ENCODE peak calls at places on chromosome 6, in four cellular contexts. One of them, this sample, is unnamed.

GRCh38 chr6:11700118-11700718 is 78.4 kb downstream of the ADTRP start:
- DNase-seq in heart left ventricle: no peak
- DNase-seq in CD8-positive, alpha-beta T cell: no peak
- DNase-seq in endodermal cell: no peak
- DNase-seq in this sample: no peak

GRCh38 chr6:82441047-82441770 is 77.6 kb downstream of the TPBG start:
- DNase-seq in heart left ventricle: no peak
- DNase-seq in CD8-positive, alpha-beta T cell: no peak
- DNase-seq in endodermal cell: no peak
- DNase-seq in this sample: no peak

GRCh38 chr6:3341467-3341866 is 82.7 kb downstream of the PSMG4 start:
- DNase-seq in heart left ventricle: no peak
- DNase-seq in CD8-positive, alpha-beta T cell: no peak
- DNase-seq in endodermal cell: peak; percentile 70
- DNase-seq in this sample: peak; percentile 60

GRCh38 chr6:166658792-166659150 is 31.7 kb upstream of the RPS6KA2 start:
- DNase-seq in heart left ventricle: no peak
- DNase-seq in CD8-positive, alpha-beta T cell: no peak
- DNase-seq in endodermal cell: no peak
- DNase-seq in this sample: no peak

GRCh38 chr6:13708679-13709261 is 2.9 kb downstream of the RANBP9 start:
- DNase-seq in heart left ventricle: no peak
- DNase-seq in CD8-positive, alpha-beta T cell: no peak
- DNase-seq in endodermal cell: no peak
- DNase-seq in this sample: no peak

GRCh38 chr6:64357430-64357829 is 721.8 kb downstream of the PHF3 start:
- DNase-seq in heart left ventricle: no peak
- DNase-seq in CD8-positive, alpha-beta T cell: no peak
- DNase-seq in endodermal cell: no peak
- DNase-seq in this sample: no peak

GRCh38 chr6:148203970-148204369 is 138.7 kb upstream of the SASH1 start:
- DNase-seq in heart left ventricle: no peak
- DNase-seq in CD8-positive, alpha-beta T cell: peak; percentile 3
- DNase-seq in endodermal cell: no peak
- DNase-seq in this sample: no peak

GRCh38 chr6:11258260-11259237 is 26.1 kb upstream of the NEDD9 start:
- DNase-seq in heart left ventricle: no peak
- DNase-seq in CD8-positive, alpha-beta T cell: no peak
- DNase-seq in endodermal cell: peak; percentile 75
- DNase-seq in this sample: no peak

GRCh38 chr6:28137458-28138020 is 4.1 kb upstream of the ZKSCAN8 start:
- DNase-seq in heart left ventricle: no peak
- DNase-seq in CD8-positive, alpha-beta T cell: no peak
- DNase-seq in endodermal cell: no peak
- DNase-seq in this sample: no peak

GRCh38 chr6:87722831-87723726 is 21.0 kb upstream of the AKIRIN2 start:
- DNase-seq in heart left ventricle: peak; percentile 80
- DNase-seq in CD8-positive, alpha-beta T cell: no peak
- DNase-seq in endodermal cell: peak; percentile 84
- DNase-seq in this sample: peak; percentile 88

GRCh38 chr6:43758617-43759050 is 11.4 kb upstream of the VEGFA start:
- DNase-seq in heart left ventricle: no peak
- DNase-seq in CD8-positive, alpha-beta T cell: no peak
- DNase-seq in endodermal cell: peak; percentile 91
- DNase-seq in this sample: no peak

GRCh38 chr6:83439201-83439600 is 8.3 kb upstream of the ME1 start:
- DNase-seq in heart left ventricle: no peak
- DNase-seq in CD8-positive, alpha-beta T cell: no peak
- DNase-seq in endodermal cell: no peak
- DNase-seq in this sample: no peak

GRCh38 chr6:12119085-12119588 is 107.0 kb downstream of the HIVEP1 start:
- DNase-seq in heart left ventricle: no peak
- DNase-seq in CD8-positive, alpha-beta T cell: peak; percentile 1
- DNase-seq in endodermal cell: no peak
- DNase-seq in this sample: no peak

GRCh38 chr6:22468566-22468965 is 100.8 kb upstream of the HDGFL1 start:
- DNase-seq in heart left ventricle: no peak
- DNase-seq in CD8-positive, alpha-beta T cell: no peak
- DNase-seq in endodermal cell: no peak
- DNase-seq in this sample: no peak

GRCh38 chr6:70124882-70125535 is 177.9 kb downstream of the COL9A1 start:
- DNase-seq in heart left ventricle: peak; percentile 31
- DNase-seq in CD8-positive, alpha-beta T cell: no peak
- DNase-seq in endodermal cell: no peak
- DNase-seq in this sample: no peak

GRCh38 chr6:74277749-74278148 is 581.7 kb downstream of the CD109 start:
- DNase-seq in heart left ventricle: no peak
- DNase-seq in CD8-positive, alpha-beta T cell: no peak
- DNase-seq in endodermal cell: no peak
- DNase-seq in this sample: no peak

GRCh38 chr6:119166024-119166782 is 87.7 kb upstream of the FAM184A start:
- DNase-seq in heart left ventricle: no peak
- DNase-seq in CD8-positive, alpha-beta T cell: no peak
- DNase-seq in endodermal cell: no peak
- DNase-seq in this sample: no peak

GRCh38 chr6:155315516-155315871 is 1.2 kb upstream of the TFB1M start:
- DNase-seq in heart left ventricle: no peak
- DNase-seq in CD8-positive, alpha-beta T cell: no peak
- DNase-seq in endodermal cell: no peak
- DNase-seq in this sample: no peak

DNA sequence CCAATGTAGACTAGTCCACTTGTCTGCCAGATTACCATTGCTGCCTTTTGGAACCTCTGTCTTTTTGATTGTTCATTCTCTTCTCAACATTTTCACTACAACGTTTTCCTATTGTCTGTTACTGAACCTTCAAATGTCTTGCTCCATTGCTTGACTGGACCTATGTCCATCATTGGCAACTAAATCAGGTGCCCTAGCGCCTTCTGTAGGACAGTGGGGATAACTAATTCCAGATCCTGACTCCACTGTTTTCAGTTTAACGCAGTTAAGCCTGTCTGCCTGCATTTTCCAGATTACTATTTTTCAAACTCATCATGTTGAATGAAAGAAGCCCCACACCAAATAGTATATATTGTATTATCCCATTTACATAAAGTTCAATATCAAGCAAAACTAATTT is 433.6 kb downstream of the RNF144B start:
- DNase-seq in heart left ventricle: no peak
- DNase-seq in CD8-positive, alpha-beta T cell: no peak
- DNase-seq in endodermal cell: no peak
- DNase-seq in this sample: no peak
- TF ChIP-seq CTCF in heart left ventricle: no peak
- TF ChIP-seq CTCF in CD8-positive, alpha-beta T cell: no peak
- TF ChIP-seq CTCF in endodermal cell: peak; percentile 57
- TF ChIP-seq CTCF in this sample: no peak

DNA sequence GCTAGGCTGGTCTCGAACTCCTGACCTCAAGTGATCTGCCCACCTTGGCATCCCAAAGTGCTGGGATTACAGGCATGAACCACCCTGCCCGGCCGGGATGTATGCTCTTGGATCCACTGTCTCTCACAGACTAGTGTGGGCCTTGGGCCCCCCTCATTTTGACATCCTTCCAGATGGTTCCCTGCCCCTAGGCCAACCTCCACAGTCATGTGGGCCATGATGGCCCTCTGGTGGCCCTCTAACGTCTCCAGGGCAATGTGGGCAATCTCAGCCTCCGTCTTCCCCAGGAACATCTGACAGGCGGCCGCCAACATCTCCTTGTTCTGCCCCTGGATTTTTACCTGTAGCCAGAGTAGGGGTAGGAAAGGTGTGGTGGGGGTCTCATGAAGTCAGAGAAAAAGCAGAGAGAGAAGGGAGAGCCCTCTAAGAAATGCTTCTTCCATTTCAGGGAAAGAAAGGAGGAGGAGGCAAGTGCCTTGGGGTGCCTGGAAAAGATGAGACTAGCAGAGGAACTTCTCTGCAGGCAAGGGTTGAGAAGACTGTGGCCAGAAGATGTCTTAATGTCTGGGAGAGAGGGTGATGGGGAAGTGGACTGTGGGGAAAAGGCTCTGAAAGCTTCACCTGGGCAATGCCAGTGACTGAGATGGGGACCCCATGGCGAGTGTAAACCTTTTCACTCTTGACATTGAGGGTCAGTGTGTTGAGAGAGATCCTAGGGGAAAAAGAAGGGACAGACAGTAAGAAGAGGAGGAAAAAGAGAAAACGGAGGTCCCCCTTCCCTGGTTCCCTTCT is 1.3 kb downstream of the FLOT1 start:
- DNase-seq in heart left ventricle: no peak
- DNase-seq in CD8-positive, alpha-beta T cell: no peak
- DNase-seq in endodermal cell: peak; percentile 79
- DNase-seq in this sample: no peak
- H3K4me3 ChIP-seq in heart left ventricle: peak overlapping the region; percentile 91
- H3K4me3 ChIP-seq in CD8-positive, alpha-beta T cell: peak overlapping the region; percentile 75
- H3K4me3 ChIP-seq in endodermal cell: peak overlapping the region; percentile 94
- H3K4me3 ChIP-seq in this sample: peak overlapping the region; percentile 92

GRCh38 chr6:1477432-1478090 is 88.2 kb downstream of the FOXF2 start:
- DNase-seq in heart left ventricle: no peak
- DNase-seq in CD8-positive, alpha-beta T cell: no peak
- DNase-seq in endodermal cell: peak; percentile 31
- DNase-seq in this sample: no peak
- TF ChIP-seq CTCF in heart left ventricle: no peak
- TF ChIP-seq CTCF in CD8-positive, alpha-beta T cell: no peak
- TF ChIP-seq CTCF in endodermal cell: no peak
- TF ChIP-seq CTCF in this sample: no peak

DNA sequence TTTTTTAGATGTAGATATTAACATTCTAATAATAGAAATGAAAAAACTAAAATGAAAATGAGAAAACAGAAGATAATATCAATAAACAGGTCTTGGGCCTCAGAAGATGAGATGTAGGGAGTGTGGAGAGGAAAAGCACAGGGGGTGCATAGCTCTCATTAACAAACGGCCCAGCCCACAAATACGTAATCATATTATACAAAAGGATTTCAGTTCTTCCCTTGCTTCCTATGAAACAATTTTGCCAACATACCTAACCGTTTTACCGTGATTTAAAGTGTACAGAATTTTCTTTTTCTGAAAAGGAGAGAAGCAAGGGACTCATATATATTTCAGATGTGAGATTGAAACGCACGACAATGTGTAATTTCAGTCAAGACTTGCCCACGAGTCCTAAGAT is 136.0 kb downstream of the HFE start:
- DNase-seq in heart left ventricle: no peak
- DNase-seq in CD8-positive, alpha-beta T cell: no peak
- DNase-seq in endodermal cell: no peak
- DNase-seq in this sample: no peak
- H3K4me3 ChIP-seq in heart left ventricle: peak overlapping the region; percentile 58
- H3K4me3 ChIP-seq in CD8-positive, alpha-beta T cell: peak overlapping the region; percentile 64
- H3K4me3 ChIP-seq in endodermal cell: peak overlapping the region; percentile 88
- H3K4me3 ChIP-seq in this sample: peak overlapping the region; percentile 66

GRCh38 chr6:52209672-52210626 is 23.8 kb downstream of the IL17A start:
- DNase-seq in heart left ventricle: no peak
- DNase-seq in CD8-positive, alpha-beta T cell: no peak
- DNase-seq in endodermal cell: no peak
- DNase-seq in this sample: no peak

GRCh38 chr6:52208612-52209011 is 22.4 kb downstream of the IL17A start:
- DNase-seq in heart left ventricle: peak; percentile 24
- DNase-seq in CD8-positive, alpha-beta T cell: no peak
- DNase-seq in endodermal cell: no peak
- DNase-seq in this sample: no peak

GRCh38 chr6:52201493-52201892 is 15.3 kb downstream of the IL17A start:
- DNase-seq in heart left ventricle: no peak
- DNase-seq in CD8-positive, alpha-beta T cell: no peak
- DNase-seq in endodermal cell: no peak
- DNase-seq in this sample: no peak

GRCh38 chr6:52207066-52207465 is 20.9 kb downstream of the IL17A start:
- DNase-seq in heart left ventricle: no peak
- DNase-seq in CD8-positive, alpha-beta T cell: no peak
- DNase-seq in endodermal cell: no peak
- DNase-seq in this sample: no peak
- TF ChIP-seq CTCF in heart left ventricle: no peak
- TF ChIP-seq CTCF in CD8-positive, alpha-beta T cell: no peak
- TF ChIP-seq CTCF in endodermal cell: peak; percentile 51
- TF ChIP-seq CTCF in this sample: no peak

This sample was measured in psoas muscle.